ENCODE peak calls at places on chromosome 3, in four cellular contexts. U, S, I and Y are unnamed samples.

GRCh38 chr3:114095808-114096207 is 39.3 kb downstream of the QTRT2 start:
- DNase-seq in S (no peak), U (no peak), I (no peak), Y (no peak)

GRCh38 chr3:120177907-120178306 is 83.7 kb upstream of the GSK3B start:
- DNase-seq in U (peak), S (peak), I (no peak), Y (peak)

GRCh38 chr3:65178703-65179102 is 490.9 kb upstream of the ADAMTS9 start:
- DNase-seq in I (no peak), S (no peak), U (no peak), Y (peak)

GRCh38 chr3:187062526-187063177 is 76.6 kb downstream of the RPL39L start:
- DNase-seq in I (peak), S (no peak), U (no peak), Y (no peak)

GRCh38 chr3:152193673-152194267 is 75.0 kb upstream of the MBNL1 start:
- DNase-seq in S (no peak), I (no peak), U (no peak), Y (no peak)

GRCh38 chr3:13204177-13204581 is 130.9 kb upstream of the IQSEC1 start:
- DNase-seq in I (no peak), U (no peak), S (no peak), Y (no peak)

GRCh38 chr3:146148468-146148931 is 12.5 kb downstream of the PLOD2 start:
- DNase-seq in I (no peak), S (no peak), U (peak), Y (no peak)

GRCh38 chr3:88149146-88149515 is 628 bp upstream of the C3orf38 start:
- DNase-seq in S (peak), U (peak), I (peak), Y (no peak)

GRCh38 chr3:61928020-61928419 is 366.6 kb downstream of the PTPRG start:
- DNase-seq in U (no peak), I (no peak), S (no peak), Y (peak)

GRCh38 chr3:48518755-48519154 is 14.8 kb upstream of the SHISA5 start:
- DNase-seq in U (no peak), I (no peak), S (no peak), Y (no peak)

GRCh38 chr3:104436536-104436935 is 930.2 kb upstream of the ALCAM start:
- DNase-seq in S (no peak), I (no peak), U (peak), Y (no peak)

GRCh38 chr3:155743616-155744015 is 1.3 kb downstream of the PLCH1 start:
- DNase-seq in I (peak), U (no peak), S (no peak), Y (peak)

GRCh38 chr3:81249540-81250029 is 511.9 kb downstream of the GBE1 start:
- DNase-seq in I (peak), S (no peak), U (peak), Y (peak)

GRCh38 chr3:39133093-39133490 is 20.3 kb downstream of the CSRNP1 start:
- DNase-seq in U (no peak), I (no peak), S (no peak), Y (no peak)

GRCh38 chr3:57646723-57647122 is 46.2 kb downstream of the DENND6A start:
- DNase-seq in I (peak), S (no peak), U (peak), Y (peak)

GRCh38 chr3:151357461-151357850 is 27.1 kb downstream of the P2RY12 start:
- DNase-seq in U (no peak), S (no peak), I (no peak), Y (peak)

GRCh38 chr3:196932600-196932999 is 9.7 kb downstream of the NCBP2 start:
- DNase-seq in U (no peak), I (no peak), S (no peak), Y (no peak)

GRCh38 chr3:124635169-124635539 is 95.1 kb upstream of the UMPS start:
- DNase-seq in U (no peak), S (no peak), I (no peak), Y (no peak)

GRCh38 chr3:139100821-139101220 is 56.1 kb upstream of the PRR23C start:
- DNase-seq in I (no peak), S (no peak), U (no peak), Y (no peak)

GRCh38 chr3:155281892-155282291 is 11.6 kb downstream of the STRIT1 start:
- DNase-seq in U (no peak), I (no peak), S (no peak), Y (peak)

GRCh38 chr3:170517251-170517945 is 68.5 kb downstream of the SLC7A14 start:
- DNase-seq in I (no peak), U (peak), S (no peak), Y (no peak)

GRCh38 chr3:66836363-66837152 is 161.5 kb upstream of the KBTBD8 start:
- DNase-seq in U (peak), I (no peak), S (no peak), Y (no peak)

GRCh38 chr3:177982034-177982433 is 554.2 kb upstream of the KCNMB2 start:
- DNase-seq in I (no peak), U (peak), S (no peak), Y (peak)

GRCh38 chr3:21839592-21839991 is 88.6 kb upstream of the ZNF385D start:
- DNase-seq in S (no peak), U (no peak), I (no peak), Y (peak)

GRCh38 chr3:52144034-52144795 is 10.0 kb downstream of the POC1A start:
- DNase-seq in I (peak), U (peak), S (peak), Y (peak)

GRCh38 chr3:71875461-71875947 is 90.6 kb upstream of the PROK2 start:
- DNase-seq in U (peak), I (peak), S (peak), Y (peak)

GRCh38 chr3:109731639-109732473 is 394.5 kb upstream of the DPPA4 start:
- DNase-seq in S (peak), U (peak), I (peak), Y (peak)

GRCh38 chr3:48429416-48430358 is at the start of gene PLXNB1:
- DNase-seq in U (peak), S (peak), I (peak), Y (peak)